ENCODE peak calls at places on chromosome 1, in eight cellular contexts. O is tibial artery, E is hepatocyte, N is fibroblast of pulmonary artery, V is brain microvascular endothelial cell, U is psoas muscle, K is uterus, W is epithelial cell of esophagus. F is an unnamed sample.

GRCh38 chr1:107669996-107670395 is 295.0 kb downstream of the VAV3 start:
- DNase-seq in V (no peak), W (peak), K (peak), U (peak), O (peak), E (no peak), N (peak), F (no peak)

GRCh38 chr1:59487335-59488031 is 190.6 kb downstream of the FGGY start:
- DNase-seq in V (peak), K (no peak), O (no peak), E (peak), U (no peak), N (peak), W (peak), F (no peak)

GRCh38 chr1:51699376-51699775 is 82.5 kb downstream of the OSBPL9 start:
- DNase-seq in E (no peak), U (no peak), K (no peak), N (no peak), W (no peak), O (no peak), V (no peak), F (no peak)

GRCh38 chr1:218617986-218618385 is 272.9 kb downstream of the TGFB2 start:
- DNase-seq in W (peak), U (no peak), K (no peak), O (no peak), E (no peak), V (no peak), N (peak), F (no peak)

GRCh38 chr1:40045182-40045581 is 4.7 kb downstream of the CAP1 start:
- DNase-seq in N (peak), W (peak), O (no peak), U (no peak), E (no peak), K (no peak), V (no peak), F (no peak)

GRCh38 chr1:8989821-8990220 is 36.4 kb downstream of the SLC2A7 start:
- DNase-seq in O (no peak), N (no peak), E (no peak), U (no peak), V (peak), K (no peak), W (peak), F (no peak)

GRCh38 chr1:95072117-95072516 is 634 bp downstream of the ALG14 start:
- DNase-seq in U (no peak), O (no peak), W (no peak), N (no peak), V (no peak), E (no peak), K (no peak), F (no peak)

GRCh38 chr1:153629971-153630370 is 1.7 kb downstream of the S100A1 start:
- DNase-seq in O (peak), V (no peak), K (no peak), E (no peak), N (no peak), W (no peak), U (peak), F (no peak)

GRCh38 chr1:219041141-219041540 is 132.5 kb upstream of the LYPLAL1 start:
- DNase-seq in O (no peak), W (peak), N (peak), V (peak), U (no peak), E (no peak), K (no peak), F (no peak)

GRCh38 chr1:109790735-109791494 is 27.2 kb upstream of the EPS8L3 start:
- DNase-seq in W (no peak), U (peak), E (peak), V (no peak), O (peak), N (peak), K (peak), F (no peak)

GRCh38 chr1:108877324-108877812 is 583 bp downstream of the GPSM2 start:
- DNase-seq in O (no peak), V (peak), E (peak), W (peak), U (no peak), N (peak), K (no peak), F (no peak)

GRCh38 chr1:108142258-108142657 is 57.9 kb downstream of the SLC25A24 start:
- DNase-seq in V (no peak), O (no peak), K (no peak), N (no peak), U (no peak), E (no peak), W (no peak), F (no peak)

GRCh38 chr1:13950637-13951036 is 250.6 kb downstream of the PRDM2 start:
- DNase-seq in E (no peak), N (no peak), U (no peak), K (no peak), O (no peak), W (no peak), V (no peak), F (no peak)

GRCh38 chr1:2391034-2391384 is 345 bp downstream of the MORN1 start:
- DNase-seq in N (no peak), U (no peak), V (no peak), E (peak), K (no peak), O (no peak), W (peak), F (no peak)

GRCh38 chr1:41461790-41462679 is 22.4 kb downstream of the EDN2 start:
- DNase-seq in U (no peak), V (no peak), N (peak), K (no peak), O (no peak), W (no peak), E (peak), F (peak)

GRCh38 chr1:32884726-32885125 is 1.6 kb upstream of the HPCA start:
- DNase-seq in W (no peak), N (no peak), U (no peak), V (no peak), K (no peak), E (no peak), O (no peak), F (no peak)

GRCh38 chr1:42484382-42484781 is 21.3 kb downstream of the CCDC30 start:
- DNase-seq in N (peak), V (peak), W (peak), U (no peak), K (no peak), O (no peak), E (peak), F (peak)

GRCh38 chr1:205965039-205965630 is 21.9 kb upstream of the SLC26A9 start:
- DNase-seq in K (no peak), W (no peak), E (no peak), U (no peak), O (no peak), V (no peak), N (no peak), F (no peak)

GRCh38 chr1:114671011-114671938 is 1.4 kb upstream of the DENND2C start:
- DNase-seq in V (no peak), W (peak), N (peak), K (no peak), U (no peak), O (no peak), E (no peak), F (no peak)

GRCh38 chr1:151733126-151733525 is 11.8 kb downstream of the RIIAD1 start:
- DNase-seq in K (no peak), O (no peak), U (no peak), V (no peak), N (no peak), W (no peak), E (no peak), F (no peak)

GRCh38 chr1:235938714-235939487 is 72.2 kb upstream of the LYST start:
- DNase-seq in O (no peak), K (no peak), V (no peak), W (no peak), E (no peak), N (peak), U (no peak), F (no peak)

GRCh38 chr1:206735553-206736031 is 35.0 kb upstream of the IL19 start:
- DNase-seq in O (no peak), N (peak), K (no peak), U (no peak), V (peak), W (no peak), E (no peak), F (no peak)

GRCh38 chr1:51365774-51366173 is 35.4 kb upstream of the TTC39A start:
- DNase-seq in W (no peak), K (no peak), N (no peak), V (no peak), E (no peak), O (no peak), U (no peak), F (no peak)

GRCh38 chr1:185156321-185156853 is 366 bp downstream of the TRMT1L start:
- DNase-seq in U (no peak), O (no peak), W (peak), E (no peak), K (no peak), N (peak), V (peak), F (no peak)

GRCh38 chr1:27035344-27035743 is 22.7 kb upstream of the TENT5B start:
- DNase-seq in U (no peak), W (no peak), K (no peak), N (no peak), O (no peak), V (no peak), E (no peak), F (no peak)

GRCh38 chr1:27033059-27033746 is 20.6 kb upstream of the TENT5B start:
- DNase-seq in K (no peak), W (peak), U (no peak), O (no peak), N (no peak), V (no peak), E (no peak), F (no peak)

GRCh38 chr1:27029517-27029916 is 16.9 kb upstream of the TENT5B start:
- DNase-seq in E (no peak), W (no peak), N (no peak), O (no peak), K (no peak), V (no peak), U (no peak), F (no peak)

GRCh38 chr1:27031235-27032118 is 18.8 kb upstream of the TENT5B start:
- DNase-seq in W (peak), K (peak), N (peak), O (peak), V (peak), U (peak), E (peak), F (no peak)

DNA sequence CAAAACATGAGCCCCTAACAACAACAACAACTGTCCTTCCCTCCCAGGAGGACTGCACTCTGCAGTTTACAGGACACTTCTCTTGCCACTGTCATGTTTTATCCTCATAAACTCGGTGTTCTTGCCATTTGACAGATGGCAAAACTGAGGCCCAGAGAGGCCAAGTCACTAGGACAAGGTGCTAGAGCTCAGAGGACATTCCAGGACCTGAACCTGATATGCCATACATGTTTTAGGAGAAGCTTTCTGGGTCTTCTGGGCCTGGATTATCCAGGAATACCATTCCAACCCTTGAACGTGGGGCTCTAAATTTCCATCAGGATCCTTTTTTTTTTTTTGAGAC is 19.4 kb upstream of the TENT5B start:
- DNase-seq in V (no peak), K (no peak), U (no peak), N (no peak), E (no peak), W (no peak), O (no peak), F (no peak)
- H3K4me3 ChIP-seq in V (peak), K (peak), U (peak), N (peak), E (no peak), W (no peak), O (peak), F (peak)

DNA sequence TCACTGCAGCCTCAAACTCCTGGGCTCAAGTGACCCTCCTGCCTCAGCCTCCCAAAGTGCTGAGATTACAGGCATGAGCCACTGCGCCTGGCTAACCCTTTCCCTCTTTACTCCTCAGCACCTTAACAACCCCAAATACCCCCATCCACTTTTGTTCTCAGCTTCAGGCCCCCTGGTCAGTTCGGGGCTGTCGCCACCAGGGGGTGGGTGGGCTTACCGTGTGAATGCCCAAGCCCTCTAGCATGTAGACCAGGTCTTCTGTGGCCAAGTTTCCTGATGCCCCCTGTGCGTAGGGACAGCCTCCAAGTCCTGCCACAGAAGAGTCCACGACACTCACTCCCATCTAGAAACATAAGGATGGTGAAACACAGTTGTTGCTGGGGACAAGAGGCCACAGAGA is 3.6 kb upstream of the GALE start:
- DNase-seq in E (no peak), N (no peak), V (no peak), W (no peak), O (no peak), U (no peak), K (no peak), F (no peak)
- TF ChIP-seq CTCF in E (no peak), N (peak), V (peak), W (no peak), O (no peak), U (no peak), K (no peak), F (no peak)

GRCh38 chr1:195763907-195764183 is 844.4 kb downstream of the KCNT2 start:
- DNase-seq in K (no peak), O (no peak), W (peak), E (no peak), U (no peak), N (no peak), V (no peak), F (no peak)
- H3K4me3 ChIP-seq in K (no peak), O (no peak), W (no peak), E (no peak), U (no peak), N (no peak), V (no peak), F (no peak)

DNA sequence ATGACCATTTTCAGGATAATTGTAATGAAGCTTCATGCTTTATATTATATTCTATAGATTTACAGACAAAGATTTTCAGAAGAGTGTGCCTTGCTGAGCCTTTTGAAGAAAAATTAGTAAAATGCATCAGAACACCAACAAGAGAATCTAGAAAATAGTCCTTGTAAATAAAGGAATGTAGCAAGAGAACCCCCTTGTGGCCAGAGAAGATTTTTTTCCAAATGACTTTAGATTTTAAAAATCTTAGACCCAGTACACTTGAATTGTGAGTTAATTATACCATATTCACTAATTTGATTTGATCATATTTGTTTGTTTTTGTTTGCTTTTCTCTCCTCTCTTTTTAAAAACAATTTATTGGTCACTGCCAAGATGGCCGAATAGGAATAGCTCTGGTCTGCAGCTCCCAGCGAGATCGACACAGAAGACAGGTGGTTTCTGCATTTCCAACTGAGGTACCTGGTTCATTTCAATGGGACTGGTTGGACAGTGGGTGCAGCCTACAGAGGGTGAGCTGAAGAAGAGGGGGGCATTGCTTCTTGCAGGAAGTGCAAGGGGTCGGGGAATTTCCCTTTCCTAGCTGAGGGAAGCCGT is 12.8 kb upstream of the IFI44L start:
- DNase-seq in V (no peak), K (no peak), E (peak), N (peak), U (no peak), O (no peak), W (peak), F (peak)
- TF ChIP-seq CTCF in V (peak), K (peak), E (peak), N (peak), U (peak), O (peak), W (peak), F (peak)

DNA sequence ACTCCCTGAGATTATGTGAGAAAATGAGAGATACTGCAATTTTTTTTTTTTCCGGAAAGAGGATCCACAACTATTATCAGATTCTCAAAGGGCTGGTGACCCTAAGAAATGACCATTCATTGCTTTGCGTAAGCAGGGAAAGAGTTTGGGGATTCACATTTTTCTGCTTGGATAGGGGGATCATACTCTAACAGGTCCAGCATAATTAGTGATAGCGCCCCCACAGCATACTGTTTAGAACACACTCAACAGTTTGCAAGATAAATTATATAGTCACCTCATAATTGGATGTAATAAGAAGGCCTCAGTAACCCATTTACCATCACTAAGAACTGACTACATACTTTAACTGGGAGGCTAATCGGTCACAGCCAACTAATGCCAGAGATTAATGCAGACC is 1.9 kb downstream of the CCT3 start:
- DNase-seq in E (no peak), W (peak), V (no peak), K (no peak), U (no peak), O (no peak), N (no peak), F (no peak)
- H3K4me3 ChIP-seq in E (no peak), W (peak), V (peak), K (no peak), U (peak), O (peak), N (peak), F (peak)

GRCh38 chr1:173433927-173434326 is 43.2 kb upstream of the PRDX6 start:
- DNase-seq in K (no peak), V (no peak), N (no peak), W (no peak), O (no peak), U (no peak), E (no peak), F (no peak)

GRCh38 chr1:173429517-173430477 is 47.3 kb upstream of the PRDX6 start:
- DNase-seq in O (peak), U (peak), W (peak), K (peak), V (peak), N (peak), E (peak), F (peak)

GRCh38 chr1:173432331-173432730 is 44.8 kb upstream of the PRDX6 start:
- DNase-seq in V (no peak), W (no peak), K (no peak), E (no peak), O (no peak), N (no peak), U (no peak), F (no peak)

GRCh38 chr1:173431663-173432045 is 45.5 kb upstream of the PRDX6 start:
- DNase-seq in W (no peak), K (no peak), O (no peak), E (no peak), N (no peak), U (no peak), V (no peak), F (no peak)

DNA sequence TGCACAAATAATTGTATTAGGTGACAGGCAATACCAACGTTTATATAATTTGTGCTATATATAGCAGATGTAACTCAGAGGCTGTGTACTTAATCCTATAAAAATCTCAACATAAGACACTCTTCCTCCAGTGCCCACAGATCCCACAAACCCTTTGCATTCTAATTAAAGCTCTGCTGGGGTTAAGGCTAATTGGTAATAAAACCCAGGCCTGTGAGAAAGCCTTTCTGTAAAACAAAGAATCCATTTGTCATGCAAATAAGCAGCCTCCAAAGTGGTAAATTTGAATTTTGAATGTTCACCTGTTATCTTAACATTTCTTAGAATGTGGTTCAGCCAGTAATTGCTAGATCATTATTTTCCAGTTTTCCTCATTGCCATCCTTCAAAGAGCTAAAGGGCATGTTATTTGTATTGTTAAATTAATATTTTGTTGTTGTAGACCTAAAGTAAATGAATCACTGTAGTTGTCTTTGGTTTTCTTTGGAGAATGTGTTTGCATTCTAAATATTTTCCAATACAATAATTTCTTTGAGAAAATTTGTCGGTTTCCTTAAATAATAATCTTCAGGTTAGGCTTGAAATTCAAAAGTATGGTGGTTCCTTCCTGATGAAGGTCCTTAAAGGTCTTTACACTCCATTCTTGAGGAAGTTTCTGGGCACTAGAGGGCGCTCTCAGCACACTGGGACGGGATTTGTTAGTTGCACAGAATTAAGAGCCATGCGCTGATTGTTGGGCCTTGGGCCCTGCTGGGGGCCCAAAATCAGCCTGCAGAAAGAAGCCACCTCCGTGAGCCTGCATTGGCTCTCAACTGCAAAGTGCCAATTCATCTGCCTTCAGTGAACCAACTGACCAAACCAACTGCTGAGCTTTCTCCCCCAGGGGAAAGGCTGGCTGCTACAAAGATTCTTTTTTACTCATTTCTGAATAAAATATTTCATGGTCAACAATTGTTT is 46.1 kb upstream of the PRDX6 start:
- DNase-seq in V (peak), N (peak), W (peak), E (peak), U (peak), K (peak), O (peak), F (peak)
- TF ChIP-seq CTCF in V (peak), N (peak), W (peak), E (peak), U (peak), K (peak), O (peak), F (peak)